ENCODE peak calls at places on chromosomes 16 and 17, in seven cellular contexts. U is HCT116, C is tibial artery, S is endodermal cell, Y is mammary epithelial cell, Z is transverse colon, N is suprapubic skin. A is an unnamed sample.

GRCh38 chr16:69406780-69407331 is 17.6 kb upstream of the CYB5B start:
- DNase-seq in U (peak; percentile 99), C (no peak), S (no peak), Y (no peak), Z (no peak), N (no peak), A (no peak)

GRCh38 chr17:11869680-11870394 is 127.4 kb downstream of the ZNF18 start:
- DNase-seq in U (no peak), C (no peak), S (peak; percentile 14), Y (no peak), Z (no peak), N (no peak), A (no peak)

GRCh38 chr17:10936931-10937330 is 99.0 kb upstream of the PIRT start:
- DNase-seq in U (no peak), C (no peak), S (peak; percentile 90), Y (no peak), Z (no peak), N (no peak), A (no peak)

GRCh38 chr17:46732133-46732532 is 86.4 kb downstream of the WNT3 start:
- DNase-seq in U (no peak), C (no peak), S (no peak), Y (no peak), Z (no peak), N (no peak), A (no peak)

GRCh38 chr16:53434436-53435065 is at the start of gene RBL2:
- DNase-seq in U (no peak), C (peak; percentile 89), S (peak; percentile 93), Y (peak; percentile 81), Z (peak; percentile 89), N (peak; percentile 89), A (peak; percentile 86)

GRCh38 chr16:68084504-68085258 is 489 bp upstream of the NFATC3 start:
- DNase-seq in U (no peak), C (peak; percentile 96), S (peak; percentile 91), Y (peak; percentile 48), Z (peak; percentile 92), N (peak; percentile 93), A (peak; percentile 90)

GRCh38 chr17:48612854-48613691 is 2.0 kb downstream of the HOXB8 start:
- DNase-seq in U (no peak), C (no peak), S (peak; percentile 90), Y (peak; percentile 34), Z (peak; percentile 49), N (no peak), A (no peak)

GRCh38 chr16:55836158-55836611 is 3.3 kb upstream of the CES1 start:
- DNase-seq in U (no peak), C (no peak), S (no peak), Y (no peak), Z (no peak), N (no peak), A (no peak)

GRCh38 chr17:3911271-3912053 is 4.8 kb downstream of the P2RX1 start:
- DNase-seq in U (no peak), C (peak; percentile 64), S (peak; percentile 72), Y (no peak), Z (peak; percentile 72), N (no peak), A (peak; percentile 44)

GRCh38 chr17:58679263-58680037 is 12.4 kb downstream of the TEX14 start:
- DNase-seq in U (peak; percentile 100), C (no peak), S (peak; percentile 71), Y (peak; percentile 97), Z (no peak), N (no peak), A (no peak)

GRCh38 chr17:79778504-79779087 is 648 bp downstream of the CBX2 start:
- DNase-seq in U (no peak), C (no peak), S (peak; percentile 86), Y (no peak), Z (no peak), N (no peak), A (peak; percentile 64)

GRCh38 chr17:45722161-45722560 is 62.0 kb upstream of the CRHR1 start:
- DNase-seq in U (peak; percentile 16), C (peak; percentile 15), S (peak; percentile 93), Y (no peak), Z (no peak), N (no peak), A (no peak)

GRCh38 chr16:86343111-86343642 is 167.2 kb upstream of the FOXF1 start:
- DNase-seq in U (no peak), C (peak; percentile 89), S (no peak), Y (peak; percentile 21), Z (peak; percentile 68), N (no peak), A (peak; percentile 50)

GRCh38 chr17:82330322-82331239 is 3.0 kb downstream of the SECTM1 start:
- DNase-seq in U (no peak), C (no peak), S (no peak), Y (peak; percentile 49), Z (peak; percentile 68), N (no peak), A (no peak)

GRCh38 chr17:45790296-45790922 is 6.3 kb downstream of the CRHR1 start:
- DNase-seq in U (no peak), C (no peak), S (no peak), Y (no peak), Z (no peak), N (no peak), A (no peak)

GRCh38 chr16:50332599-50332998 is 36.2 kb downstream of the BRD7 start:
- DNase-seq in U (no peak), C (no peak), S (no peak), Y (no peak), Z (no peak), N (no peak), A (no peak)

GRCh38 chr16:84144301-84144858 is 597 bp downstream of the HSDL1 start:
- DNase-seq in U (no peak), C (no peak), S (peak; percentile 76), Y (peak; percentile 14), Z (peak; percentile 33), N (no peak), A (peak; percentile 45)

GRCh38 chr16:68445458-68445857 is 2.9 kb downstream of the SMPD3 start:
- DNase-seq in U (peak; percentile 43), C (no peak), S (peak; percentile 93), Y (peak; percentile 58), Z (peak; percentile 64), N (no peak), A (peak; percentile 81)

GRCh38 chr17:22461460-22462145 is 769.3 kb downstream of the KCNJ18 start:
- DNase-seq in U (no peak), C (no peak), S (no peak), Y (no peak), Z (no peak), N (no peak), A (no peak)

GRCh38 chr17:22462461-22462860 is 770.1 kb downstream of the KCNJ18 start:
- DNase-seq in U (no peak), C (no peak), S (no peak), Y (no peak), Z (no peak), N (no peak), A (no peak)

GRCh38 chr17:22464041-22464440 is 771.7 kb downstream of the KCNJ18 start:
- DNase-seq in U (no peak), C (no peak), S (no peak), Y (no peak), Z (no peak), N (no peak), A (no peak)

GRCh38 chr17:22460461-22461063 is 768.2 kb downstream of the KCNJ18 start:
- DNase-seq in U (no peak), C (no peak), S (no peak), Y (no peak), Z (no peak), N (no peak), A (no peak)

DNA sequence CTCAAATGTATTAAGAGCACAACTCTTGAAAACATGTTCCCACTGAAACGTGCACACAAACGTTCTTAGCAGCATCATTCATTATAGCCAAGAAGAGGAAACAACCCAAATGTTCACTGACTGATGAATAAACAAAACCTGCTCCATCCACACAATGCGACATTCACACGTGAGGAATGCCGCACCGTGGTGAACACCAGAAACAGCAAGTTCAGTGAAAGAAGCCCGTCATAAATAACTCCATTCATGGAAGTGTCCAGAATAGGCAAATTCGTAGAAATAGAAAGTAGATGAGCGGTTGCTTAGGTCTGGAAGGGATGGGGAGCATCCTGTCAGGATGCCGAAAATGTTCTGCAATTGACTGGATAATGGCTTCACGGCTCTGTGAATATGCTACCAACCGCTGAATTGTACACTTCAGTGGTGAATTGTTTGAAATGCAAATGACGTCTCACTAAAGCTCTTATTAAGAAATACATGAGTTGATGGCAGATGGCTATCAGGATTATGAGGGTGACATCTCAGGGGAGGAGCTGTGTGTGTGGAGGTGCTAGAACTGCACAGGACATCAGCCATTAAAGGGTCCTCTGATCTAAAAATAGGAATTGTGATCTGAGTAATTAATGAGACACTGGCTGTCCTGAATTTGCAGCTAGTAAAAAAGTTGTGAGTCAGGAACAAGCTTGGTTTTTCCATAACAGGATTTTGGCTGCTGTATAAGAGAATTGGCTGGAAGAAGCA is 771.0 kb downstream of the KCNJ18 start:
- DNase-seq in U (no peak), C (no peak), S (no peak), Y (no peak), Z (no peak), N (no peak), A (no peak)
- H3K9me3 ChIP-seq in U (peaks cover 17% of the 10 kb centered on the region), C (no peaks in the 10 kb centered on the region), S (peaks cover 86% of the 10 kb centered on the region), Y (peaks cover 39% of the 10 kb centered on the region), Z (no peaks in the 10 kb centered on the region), N (peaks cover 15% of the 10 kb centered on the region), A (no peaks in the 10 kb centered on the region)

DNA sequence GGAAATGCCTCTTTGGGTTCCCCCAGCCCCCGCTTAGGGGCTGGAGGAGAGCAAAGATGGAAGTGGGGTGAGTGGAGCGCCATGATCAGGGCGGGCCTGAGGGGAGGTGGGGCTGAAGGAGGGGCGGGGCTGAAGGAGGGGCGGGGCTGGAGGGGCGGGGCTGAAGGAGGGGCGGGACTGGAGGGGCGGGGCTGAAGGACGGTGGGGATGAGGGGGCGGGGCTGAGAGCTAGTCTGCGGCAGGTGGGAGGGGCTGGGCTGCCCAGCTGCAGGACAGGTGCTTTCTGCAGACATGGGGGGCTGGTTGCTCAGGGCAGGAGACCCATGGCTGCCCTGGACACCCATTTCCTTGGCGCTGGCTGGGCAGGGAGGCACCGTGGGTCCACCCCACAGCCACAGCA is 39.1 kb upstream of the PABPN1L start:
- DNase-seq in U (no peak), C (no peak), S (peak; percentile 86), Y (no peak), Z (no peak), N (no peak), A (no peak)
- H3K4me3 ChIP-seq in U (no peak overlapping the region), C (no peak overlapping the region), S (no peak overlapping the region), Y (no peak overlapping the region), Z (no peak overlapping the region), N (no peak overlapping the region), A (no peak overlapping the region)

GRCh38 chr16:72129976-72130656 is 36.5 kb downstream of the DHX38 start:
- DNase-seq in U (no peak), C (no peak), S (peak; percentile 84), Y (no peak), Z (no peak), N (no peak), A (no peak)
- H3K9me3 ChIP-seq in U (no peaks in the 10 kb centered on the region), C (no peaks in the 10 kb centered on the region), S (no peaks in the 10 kb centered on the region), Y (no peaks in the 10 kb centered on the region), Z (no peaks in the 10 kb centered on the region), N (no peaks in the 10 kb centered on the region), A (no peaks in the 10 kb centered on the region)

DNA sequence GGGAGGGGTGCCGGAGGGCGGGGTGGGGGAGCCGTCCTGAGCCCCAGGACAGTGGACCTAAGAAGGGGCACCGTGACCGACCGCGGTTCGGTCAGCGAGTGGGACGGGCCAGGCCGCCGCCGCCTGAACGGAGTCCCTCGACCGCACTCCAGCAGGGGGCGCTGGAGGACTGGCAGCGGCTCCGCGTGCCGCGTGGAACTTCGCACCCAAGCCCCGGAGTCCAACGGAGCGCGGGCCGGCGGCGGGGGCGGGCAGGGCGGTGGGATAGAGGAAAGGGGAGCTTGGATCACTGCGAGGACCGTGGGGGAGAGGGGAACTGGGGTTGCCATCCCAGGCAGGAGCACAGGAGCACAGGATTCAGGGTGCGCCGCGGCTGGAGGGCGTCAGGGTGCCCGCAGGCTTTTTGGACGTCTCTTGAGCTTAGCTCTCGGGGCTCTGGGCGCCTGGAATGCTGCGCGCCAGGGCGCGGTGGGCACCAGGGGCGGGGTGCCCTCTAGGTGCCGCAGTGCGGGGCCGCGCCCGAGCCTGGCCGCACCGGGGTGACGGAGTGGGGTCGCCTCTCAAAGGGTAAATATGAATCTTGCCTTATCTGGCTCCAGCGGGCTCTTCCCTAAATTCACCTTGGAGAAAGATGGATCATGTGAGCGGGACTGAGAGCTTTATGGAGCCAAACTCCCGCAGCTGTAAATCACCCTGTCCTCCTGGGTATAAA is 379 bp upstream of the OTOP2 start:
- DNase-seq in U (no peak), C (no peak), S (peak; percentile 93), Y (peak; percentile 33), Z (peak; percentile 78), N (peak; percentile 78), A (peak; percentile 73)
- H3K4me3 ChIP-seq in U (peak overlapping the region; percentile 58), C (no peak overlapping the region), S (no peak overlapping the region), Y (peak overlapping the region; percentile 40), Z (peak overlapping the region; percentile 41), N (peak overlapping the region; percentile 50), A (peak overlapping the region; percentile 20)

A was measured in colonic mucosa.